ENCODE peak calls at places on chromosomes 1 and 21, in four cellular contexts. W is tibial nerve, Z is transverse colon, J is PC-9. U is an unnamed sample.
A peak's percentile ranks its signal among the peaks of the same experiment; 100 is the strongest.

GRCh38 chr1:184385863-184386262 is 966 bp upstream of the C1orf21 start:
- DNase-seq in W (no peak), Z (no peak), J (no peak), U (no peak)

GRCh38 chr1:99738858-99739465 is 27.5 kb downstream of the FRRS1 start:
- DNase-seq in W (no peak), Z (no peak), J (no peak), U (no peak)

GRCh38 chr1:236687273-236687672 is 974 bp downstream of the ACTN2 start:
- DNase-seq in W (no peak), Z (no peak), J (no peak), U (no peak)

GRCh38 chr1:214843281-214843680 is 239.3 kb upstream of the KCNK2 start:
- DNase-seq in W (no peak), Z (no peak), J (no peak), U (no peak)

GRCh38 chr1:112508242-112509004 is at the start of gene WNT2B:
- DNase-seq in W (no peak), Z (peak; percentile 49), J (no peak), U (no peak)

GRCh38 chr21:26449161-26449560 is 123.9 kb downstream of the CYYR1 start:
- DNase-seq in W (no peak), Z (no peak), J (no peak), U (peak; percentile 96)

GRCh38 chr1:180098242-180098995 is 56.2 kb upstream of the QSOX1 start:
- DNase-seq in W (no peak), Z (no peak), J (peak; percentile 80), U (peak; percentile 14)

GRCh38 chr1:223052931-223053330 is 90.1 kb downstream of the TLR5 start:
- DNase-seq in W (no peak), Z (no peak), J (no peak), U (no peak)

DNA sequence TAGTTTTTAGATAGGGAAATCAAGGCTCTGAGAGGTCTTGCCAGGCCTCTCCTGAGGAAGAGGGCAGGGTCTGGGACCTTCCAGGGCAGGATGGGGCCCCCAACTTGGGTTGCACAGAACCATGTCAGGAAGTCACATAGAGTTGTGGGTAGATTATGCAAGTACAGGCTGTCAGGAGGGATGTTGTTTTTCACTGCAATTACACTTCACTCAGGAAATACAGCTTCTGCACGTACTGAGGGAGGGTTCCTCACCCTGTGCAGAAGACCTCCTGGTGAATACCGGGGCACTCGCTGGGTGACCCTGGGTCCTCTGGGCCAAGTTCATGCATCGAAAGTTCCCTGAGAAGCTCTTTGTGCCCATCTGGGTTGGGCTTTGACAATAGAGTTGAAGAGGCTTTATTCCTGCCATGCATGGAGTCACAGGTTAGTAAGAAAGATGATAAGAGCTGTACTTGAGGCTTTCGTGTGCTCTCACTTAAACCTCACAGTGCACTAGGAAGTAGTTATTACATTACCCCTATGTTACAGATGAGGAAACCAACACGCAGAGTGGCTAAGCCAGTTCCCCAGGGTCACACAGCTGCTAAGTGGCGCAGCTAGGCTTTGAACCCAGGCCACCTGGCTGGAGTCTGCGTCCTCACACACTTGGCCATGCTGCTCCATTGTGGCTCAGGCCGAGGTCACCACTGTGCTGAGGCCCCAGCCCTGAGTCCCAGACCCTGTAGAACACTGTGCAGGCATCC is 16.2 kb upstream of the TNFRSF1B start:
- DNase-seq in W (no peak), Z (no peak), J (no peak), U (no peak)
- H3K27ac ChIP-seq in W (peak overlapping the region; percentile 26), Z (peak overlapping the region; percentile 55), J (no peak overlapping the region), U (no peak overlapping the region)

GRCh38 chr1:8992936-8993687 is 33.1 kb downstream of the SLC2A7 start:
- DNase-seq in W (no peak), Z (no peak), J (no peak), U (no peak)
- TF ChIP-seq CTCF in W (no peak), Z (no peak), J (peak; percentile 32), U (peak; percentile 49)

DNA sequence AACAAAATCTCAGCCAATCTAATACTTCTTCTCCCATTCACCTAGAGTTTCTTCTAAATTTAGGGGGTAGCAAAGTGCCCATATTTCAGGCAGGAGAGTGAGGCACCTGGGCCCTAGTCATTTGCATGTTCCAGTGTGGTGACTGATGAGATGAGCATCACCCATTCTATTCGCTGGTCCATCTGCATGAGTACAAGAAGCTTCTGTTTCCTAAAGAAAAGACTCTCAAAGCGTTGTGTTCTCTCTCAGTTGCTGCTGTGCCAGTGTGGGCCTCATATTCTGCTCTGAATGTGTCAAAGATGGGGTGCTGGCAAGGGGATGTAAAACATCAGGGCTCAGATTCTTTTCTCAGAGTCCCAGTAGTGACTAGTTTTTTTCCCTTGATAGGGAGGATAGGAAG is 16.1 kb upstream of the DPYD start:
- DNase-seq in W (no peak), Z (no peak), J (no peak), U (no peak)
- H3K27ac ChIP-seq in W (no peak overlapping the region), Z (no peak overlapping the region), J (peak overlapping the region; percentile 67), U (no peak overlapping the region)

GRCh38 chr1:218778731-218779130 is 394.9 kb upstream of the LYPLAL1 start:
- DNase-seq in W (no peak), Z (no peak), J (no peak), U (no peak)

GRCh38 chr1:218778257-218778656 is 395.4 kb upstream of the LYPLAL1 start:
- DNase-seq in W (no peak), Z (no peak), J (no peak), U (no peak)

GRCh38 chr1:218775476-218776170 is 398.1 kb upstream of the LYPLAL1 start:
- DNase-seq in W (no peak), Z (no peak), J (no peak), U (no peak)

GRCh38 chr1:218783916-218784315 is 389.8 kb upstream of the LYPLAL1 start:
- DNase-seq in W (no peak), Z (no peak), J (no peak), U (no peak)

DNA sequence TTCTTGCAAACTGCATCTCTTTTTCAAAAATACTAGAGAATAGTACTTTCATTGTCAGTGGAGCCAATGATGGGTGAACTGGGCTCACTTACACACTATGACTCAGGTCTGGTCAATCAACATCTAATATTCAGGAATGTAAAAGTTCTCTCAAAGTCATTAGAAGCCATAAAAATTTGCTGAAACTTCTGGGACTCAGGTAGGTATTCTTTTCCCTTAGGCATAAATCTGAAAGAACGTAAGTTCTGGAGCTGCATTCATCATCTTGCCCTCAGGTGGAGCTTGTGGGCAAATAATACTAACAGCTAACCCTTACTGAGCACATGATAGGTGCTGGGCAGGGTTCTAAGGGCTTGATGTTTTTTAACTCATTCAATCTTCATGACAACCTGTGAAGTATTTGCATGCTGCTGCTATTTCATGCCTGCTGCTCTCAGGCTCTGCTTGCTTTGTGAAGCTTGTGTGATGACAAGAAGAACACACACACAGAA is 394.3 kb upstream of the LYPLAL1 start:
- DNase-seq in W (no peak), Z (no peak), J (no peak), U (peak; percentile 83)
- TF ChIP-seq CTCF in W (no peak), Z (no peak), J (no peak), U (peak; percentile 50)

GRCh38 chr1:4624141-4624715 is 30.2 kb upstream of the AJAP1 start:
- DNase-seq in W (no peak), Z (no peak), J (no peak), U (no peak)
- H3K27ac ChIP-seq in W (no peak overlapping the region), Z (no peak overlapping the region), J (no peak overlapping the region), U (no peak overlapping the region)

GRCh38 chr1:155223017-155223416 is 14.5 kb downstream of the MTX1 start:
- DNase-seq in W (no peak), Z (no peak), J (no peak), U (no peak)

GRCh38 chr1:155228096-155228427 is 19.6 kb downstream of the MTX1 start:
- DNase-seq in W (no peak), Z (no peak), J (no peak), U (no peak)

GRCh38 chr1:155226188-155226909 is 17.9 kb downstream of the MTX1 start:
- DNase-seq in W (peak; percentile 82), Z (peak; percentile 87), J (peak; percentile 76), U (peak; percentile 30)

GRCh38 chr1:155227261-155228095 is 19.0 kb downstream of the MTX1 start:
- DNase-seq in W (peak; percentile 97), Z (peak; percentile 99), J (peak; percentile 93), U (peak; percentile 97)

GRCh38 chr1:155226910-155227260 is 18.4 kb downstream of the MTX1 start:
- DNase-seq in W (no peak), Z (peak; percentile 61), J (peak; percentile 46), U (no peak)
- TF ChIP-seq CTCF in W (no peak), Z (peak; percentile 22), J (peak; percentile 62), U (no peak)

GRCh38 chr21:39006653-39007417 is 176.4 kb downstream of the PSMG1 start:
- DNase-seq in W (peak; percentile 52), Z (peak; percentile 65), J (no peak), U (no peak)
- H3K27ac ChIP-seq in W (peak overlapping the region; percentile 91), Z (peak overlapping the region; percentile 86), J (peak overlapping the region; percentile 9), U (peak overlapping the region; percentile 66)

GRCh38 chr1:160163612-160164011 is 12.2 kb downstream of the ATP1A4 start:
- DNase-seq in W (no peak), Z (no peak), J (no peak), U (no peak)

GRCh38 chr1:160159846-160160245 is 8.4 kb downstream of the ATP1A4 start:
- DNase-seq in W (no peak), Z (no peak), J (peak; percentile 63), U (no peak)

GRCh38 chr1:160164121-160164520 is 12.7 kb downstream of the ATP1A4 start:
- DNase-seq in W (no peak), Z (no peak), J (no peak), U (no peak)

GRCh38 chr1:160162936-160163335 is 11.5 kb downstream of the ATP1A4 start:
- DNase-seq in W (no peak), Z (no peak), J (no peak), U (no peak)

GRCh38 chr1:160161965-160162705 is 10.7 kb downstream of the ATP1A4 start:
- DNase-seq in W (no peak), Z (no peak), J (no peak), U (no peak)
- TF ChIP-seq CTCF in W (peak; percentile 47), Z (no peak), J (no peak), U (peak; percentile 40)

GRCh38 chr1:59674605-59675004 is 140.1 kb upstream of the HOOK1 start:
- DNase-seq in W (peak; percentile 79), Z (peak; percentile 8), J (no peak), U (peak; percentile 70)

GRCh38 chr1:59672851-59673574 is 141.7 kb upstream of the HOOK1 start:
- DNase-seq in W (no peak), Z (no peak), J (no peak), U (peak; percentile 98)

GRCh38 chr1:59671953-59672305 is 142.8 kb upstream of the HOOK1 start:
- DNase-seq in W (no peak), Z (no peak), J (no peak), U (no peak)

GRCh38 chr1:59671066-59671952 is 143.4 kb upstream of the HOOK1 start:
- DNase-seq in W (no peak), Z (no peak), J (no peak), U (no peak)

GRCh38 chr1:59673575-59674467 is 140.9 kb upstream of the HOOK1 start:
- DNase-seq in W (no peak), Z (peak; percentile 42), J (no peak), U (peak; percentile 98)
- H3K27ac ChIP-seq in W (peak overlapping the region; percentile 92), Z (peak overlapping the region; percentile 74), J (no peak overlapping the region), U (peak overlapping the region; percentile 94)